ENCODE peak calls at places on chromosomes 1 and 21, in five cellular contexts. J, K, H, O and T are unnamed samples.
A peak's percentile ranks its signal among the peaks of the same experiment; 100 is the strongest.

GRCh38 chr1:178065250-178065649 is 28.7 kb upstream of the RASAL2 start:
- DNase-seq in J (no peak), O (no peak), K (no peak), H (no peak), T (no peak)

GRCh38 chr1:178632619-178633018 is 92.4 kb upstream of the RALGPS2 start:
- DNase-seq in O (no peak), H (no peak), J (no peak), K (no peak), T (no peak)

GRCh38 chr1:39105841-39106765 is 80.0 kb downstream of the NDUFS5 start:
- DNase-seq in H (peak; percentile 54), J (peak; percentile 60), K (peak; percentile 36), O (peak; percentile 81), T (no peak)

GRCh38 chr1:246482780-246483179 is 24.3 kb downstream of the SMYD3 start:
- DNase-seq in O (no peak), H (no peak), K (no peak), J (no peak), T (no peak)

GRCh38 chr1:1543706-1544099 is 3.3 kb upstream of the TMEM240 start:
- DNase-seq in H (peak; percentile 58), O (no peak), J (peak; percentile 81), K (peak; percentile 79), T (no peak)

GRCh38 chr1:26768755-26769154 is 19.0 kb upstream of the PIGV start:
- DNase-seq in J (no peak), K (no peak), O (no peak), H (no peak), T (no peak)

GRCh38 chr1:57796609-57797008 is 372.7 kb upstream of the DAB1 start:
- DNase-seq in J (no peak), O (no peak), H (no peak), K (no peak), T (no peak)

GRCh38 chr1:222582099-222582774 is 7.5 kb downstream of the TAF1A start:
- DNase-seq in H (no peak), K (no peak), J (no peak), O (no peak), T (no peak)

GRCh38 chr1:19203440-19203839 is 6.6 kb downstream of the UBR4 start:
- DNase-seq in H (no peak), J (peak; percentile 35), O (peak; percentile 63), K (peak; percentile 55), T (no peak)

GRCh38 chr1:215076312-215076711 is 6.2 kb upstream of the KCNK2 start:
- DNase-seq in J (no peak), H (peak; percentile 4), O (no peak), K (no peak), T (no peak)

GRCh38 chr1:33712176-33712575 is 151.7 kb upstream of the HMGB4 start:
- DNase-seq in J (no peak), O (no peak), K (no peak), H (no peak), T (no peak)

GRCh38 chr1:109922326-109922725 is 11.7 kb downstream of the CSF1 start:
- DNase-seq in K (no peak), O (no peak), J (no peak), H (no peak), T (no peak)

GRCh38 chr21:46062471-46063211 is 35.3 kb upstream of the COL6A2 start:
- DNase-seq in J (no peak), K (no peak), O (peak; percentile 50), H (no peak), T (peak; percentile 75)

GRCh38 chr1:24558902-24559791 is 3.3 kb downstream of the NCMAP start:
- DNase-seq in K (peak; percentile 74), O (no peak), H (peak; percentile 88), J (peak; percentile 75), T (no peak)

GRCh38 chr21:36647279-36648093 is 51.4 kb upstream of the SIM2 start:
- DNase-seq in J (peak; percentile 47), K (no peak), O (no peak), H (no peak), T (no peak)

GRCh38 chr21:32389337-32390015 is 3.3 kb downstream of the URB1 start:
- DNase-seq in H (no peak), J (no peak), O (no peak), K (no peak), T (no peak)

GRCh38 chr1:51266181-51266580 is 30.1 kb downstream of the RNF11 start:
- DNase-seq in J (no peak), H (no peak), K (no peak), O (no peak), T (no peak)

GRCh38 chr1:156025873-156026272 is 5.1 kb upstream of the SSR2 start:
- DNase-seq in H (peak; percentile 85), O (no peak), K (no peak), J (peak; percentile 75), T (no peak)

GRCh38 chr1:91555821-91556531 is 55.3 kb downstream of the CDC7 start:
- DNase-seq in K (no peak), J (no peak), H (no peak), O (no peak), T (peak; percentile 68)

GRCh38 chr1:227759345-227760300 is 24.4 kb downstream of the SNAP47 start:
- DNase-seq in J (no peak), O (peak; percentile 94), K (peak; percentile 48), H (no peak), T (no peak)

GRCh38 chr1:199081739-199082138 is 442.9 kb downstream of the PTPRC start:
- DNase-seq in J (no peak), O (no peak), H (no peak), K (no peak), T (no peak)

GRCh38 chr1:64471218-64471719 is 1.3 kb downstream of the CACHD1 start:
- DNase-seq in K (no peak), J (peak; percentile 43), O (peak; percentile 66), H (peak; percentile 85), T (peak; percentile 90)

GRCh38 chr1:212860713-212861581 is 2.9 kb downstream of the FLVCR1 start:
- DNase-seq in J (no peak), O (no peak), K (no peak), H (no peak), T (no peak)

GRCh38 chr1:238018214-238018613 is 127.5 kb upstream of the ZP4 start:
- DNase-seq in J (no peak), O (no peak), K (no peak), H (peak; percentile 32), T (no peak)

GRCh38 chr21:38323721-38324591 is 67.2 kb downstream of the KCNJ15 start:
- DNase-seq in H (no peak), O (no peak), J (no peak), K (no peak), T (peak; percentile 81)

GRCh38 chr1:28933277-28933676 is 18.9 kb downstream of the EPB41 start:
- DNase-seq in J (no peak), H (no peak), O (no peak), K (no peak), T (no peak)

GRCh38 chr21:33026878-33027400 is 1.2 kb downstream of the OLIG2 start:
- DNase-seq in K (no peak), H (no peak), J (no peak), O (peak; percentile 56), T (no peak)

GRCh38 chr1:54361342-54361741 is 44.9 kb downstream of the SSBP3 start:
- DNase-seq in J (no peak), H (no peak), K (no peak), O (no peak), T (no peak)

GRCh38 chr1:14897080-14897449 is 256.5 kb upstream of the TMEM51 start:
- DNase-seq in H (no peak), J (no peak), K (no peak), O (no peak), T (no peak)

GRCh38 chr1:239170828-239171227 is 215.5 kb upstream of the CHRM3 start:
- DNase-seq in O (no peak), K (no peak), H (no peak), J (no peak), T (no peak)

GRCh38 chr1:164774819-164775654 is 216.1 kb downstream of the PBX1 start:
- DNase-seq in O (no peak), J (no peak), H (peak; percentile 65), K (no peak), T (no peak)

GRCh38 chr21:27058673-27059365 is 91.9 kb upstream of the ADAMTS5 start:
- DNase-seq in J (no peak), O (no peak), H (no peak), K (no peak), T (no peak)

DNA sequence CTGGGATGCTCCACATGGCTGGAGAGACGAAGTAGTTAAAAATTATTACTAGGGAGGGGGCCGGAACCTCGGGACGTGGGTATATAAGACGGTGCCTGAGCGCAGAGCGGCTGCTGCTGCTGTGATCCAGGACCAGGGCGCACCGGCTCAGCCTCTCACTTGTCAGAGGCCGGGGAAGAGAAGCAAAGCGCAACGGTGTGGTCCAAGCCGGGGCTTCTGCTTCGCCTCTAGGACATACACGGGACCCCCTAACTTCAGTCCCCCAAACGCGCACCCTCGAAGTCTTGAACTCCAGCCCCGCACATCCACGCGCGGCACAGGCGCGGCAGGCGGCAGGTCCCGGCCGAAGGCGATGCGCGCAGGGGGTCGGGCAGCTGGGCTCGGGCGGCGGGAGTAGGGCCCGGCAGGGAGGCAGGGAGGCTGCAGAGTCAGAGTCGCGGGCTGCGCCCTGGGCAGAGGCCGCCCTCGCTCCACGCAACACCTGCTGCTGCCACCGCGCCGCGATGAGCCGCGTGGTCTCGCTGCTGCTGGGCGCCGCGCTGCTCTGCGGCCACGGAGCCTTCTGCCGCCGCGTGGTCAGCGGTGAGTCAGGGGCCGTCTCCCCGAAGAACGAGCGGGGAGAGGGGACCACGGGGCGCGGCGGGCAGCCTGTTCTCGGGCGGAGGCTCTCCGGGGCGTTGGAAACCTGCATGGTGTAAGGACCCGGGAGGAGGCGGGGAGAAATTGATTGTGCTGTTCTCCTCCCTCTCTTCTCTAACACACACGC is at the start of gene CHODL:
- DNase-seq in J (no peak), H (peak; percentile 11), O (no peak), K (no peak), T (no peak)
- H3K4me3 ChIP-seq in J (peak within 1 kb of the TSS; percentile 43), H (no peak within 1 kb of the TSS), O (peak within 1 kb of the TSS; percentile 55), K (peak within 1 kb of the TSS; percentile 25), T (peak within 1 kb of the TSS; percentile 47)

DNA sequence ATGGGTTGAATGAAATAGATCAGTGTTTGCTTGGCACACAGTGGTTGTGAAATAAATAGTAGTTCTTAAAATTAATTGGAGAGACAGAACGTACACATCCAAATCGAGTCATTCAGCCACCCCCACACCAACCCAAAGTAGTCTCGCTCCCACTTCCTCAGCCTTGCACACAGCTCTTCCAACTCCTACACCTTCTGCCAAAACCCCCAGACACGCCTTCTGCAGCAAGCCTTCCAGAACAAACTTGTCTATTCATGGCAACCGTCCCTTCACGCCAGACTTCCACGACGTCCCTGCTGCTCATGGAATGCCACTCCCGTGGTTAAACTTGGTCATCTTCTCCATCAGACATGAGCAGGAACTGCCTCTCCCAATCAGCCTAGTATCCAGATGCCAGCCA is 37.5 kb upstream of the RD3 start:
- DNase-seq in K (peak; percentile 32), H (no peak), J (no peak), O (no peak), T (no peak)
- TF ChIP-seq POLR2AphosphoS5 in K (no peak), H (no peak), J (no peak), O (no peak), T (no peak)

GRCh38 chr1:241518447-241519307 is 878 bp downstream of the FH start:
- DNase-seq in H (no peak), O (no peak), J (no peak), K (no peak), T (no peak)
- H3K4me3 ChIP-seq in H (peak overlapping the region; percentile 96), O (peak overlapping the region; percentile 82), J (peak overlapping the region; percentile 87), K (peak overlapping the region; percentile 67), T (peak overlapping the region; percentile 71)

GRCh38 chr1:90012305-90012704 is 17.4 kb downstream of the ZNF326 start:
- DNase-seq in K (no peak), H (no peak), O (no peak), J (no peak), T (no peak)
- TF ChIP-seq POLR2AphosphoS5 in K (no peak), H (no peak), O (no peak), J (no peak), T (no peak)